ENCODE peak calls at places on chromosome 14, in eight cellular contexts. J, N, M, B, O, E, T and D are unnamed samples.

GRCh38 chr14:91327661-91328312 is 83.3 kb upstream of the GPR68 start:
- DNase-seq in B (no peak), M (no peak), N (no peak), T (no peak), J (no peak), O (no peak), E (no peak), D (no peak)

GRCh38 chr14:101215936-101216335 is 312.4 kb upstream of the RTL1 start:
- DNase-seq in M (no peak), O (no peak), B (no peak), T (no peak), N (peak), J (no peak), E (no peak), D (no peak)

GRCh38 chr14:59688224-59689170 is 111.9 kb upstream of the CCDC175 start:
- DNase-seq in N (no peak), O (no peak), B (peak), T (peak), M (no peak), E (no peak), J (peak), D (peak)

GRCh38 chr14:33669111-33669510 is 281.8 kb downstream of the EGLN3 start:
- DNase-seq in N (no peak), B (peak), M (no peak), T (no peak), J (no peak), E (no peak), O (no peak), D (peak)

GRCh38 chr14:59208224-59208814 is 19.9 kb downstream of the DAAM1 start:
- DNase-seq in J (peak), O (no peak), N (no peak), E (no peak), T (no peak), M (no peak), B (peak), D (peak)

GRCh38 chr14:101492716-101493115 is 68.6 kb upstream of the DIO3 start:
- DNase-seq in M (peak), E (no peak), B (no peak), T (no peak), O (no peak), N (peak), J (no peak), D (no peak)

GRCh38 chr14:60094306-60094897 is 2.7 kb downstream of the PCNX4 start:
- DNase-seq in M (no peak), O (no peak), T (no peak), N (no peak), B (peak), J (peak), E (no peak), D (peak)

GRCh38 chr14:102654298-102654697 is 61.8 kb downstream of the RCOR1 start:
- DNase-seq in E (no peak), B (no peak), J (no peak), O (no peak), N (no peak), M (no peak), T (no peak), D (no peak)

GRCh38 chr14:85409496-85410210 is 120.3 kb upstream of the FLRT2 start:
- DNase-seq in O (no peak), E (no peak), B (no peak), J (no peak), N (no peak), T (no peak), M (no peak), D (no peak)
- TF ChIP-seq CTCF in O (no peak), E (no peak), B (no peak), J (no peak), N (no peak), T (no peak), M (no peak), D (no peak)

GRCh38 chr14:105151131-105151837 is 17.3 kb downstream of the JAG2 start:
- DNase-seq in E (no peak), N (no peak), M (no peak), T (no peak), O (no peak), B (no peak), J (no peak), D (no peak)
- TF ChIP-seq CTCF in E (no peak), N (no peak), M (no peak), T (no peak), O (no peak), B (no peak), J (no peak), D (no peak)

GRCh38 chr14:103905861-103906456 is 22.3 kb upstream of the TDRD9 start:
- DNase-seq in E (no peak), N (no peak), M (no peak), J (no peak), T (no peak), B (no peak), O (no peak), D (no peak)
- TF ChIP-seq CTCF in E (peak), N (no peak), M (no peak), J (no peak), T (no peak), B (peak), O (no peak), D (peak)

GRCh38 chr14:65371784-65372183 is 40.7 kb upstream of the FUT8 start:
- DNase-seq in O (no peak), J (no peak), B (no peak), M (no peak), T (no peak), E (no peak), N (no peak), D (no peak)

GRCh38 chr14:65370890-65371289 is 41.6 kb upstream of the FUT8 start:
- DNase-seq in O (no peak), J (no peak), N (no peak), B (no peak), M (no peak), T (no peak), E (no peak), D (no peak)

GRCh38 chr14:65373011-65373670 is 39.4 kb upstream of the FUT8 start:
- DNase-seq in T (no peak), M (no peak), J (no peak), B (no peak), O (no peak), N (no peak), E (no peak), D (no peak)

GRCh38 chr14:65377576-65377975 is 35.0 kb upstream of the FUT8 start:
- DNase-seq in O (no peak), B (no peak), J (peak), E (no peak), T (no peak), M (no peak), N (no peak), D (peak)

DNA sequence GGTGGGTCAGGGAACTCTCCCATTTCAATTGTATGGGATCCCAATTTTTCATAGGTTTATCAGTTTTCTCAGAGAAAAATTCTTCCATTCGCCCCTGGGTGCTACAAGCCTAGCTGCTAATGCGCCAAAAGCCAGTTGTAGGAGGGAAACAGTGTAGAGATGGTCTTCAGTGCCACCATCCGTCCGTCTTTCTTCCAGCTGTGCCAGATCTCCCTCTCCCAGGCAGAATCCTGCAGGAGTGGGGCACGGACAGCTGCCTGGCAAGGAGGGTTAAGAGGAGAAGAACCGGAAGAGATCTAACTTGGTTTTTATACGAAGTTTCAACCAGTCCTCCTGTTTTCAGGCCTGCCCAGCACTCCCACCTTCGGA is 38.9 kb upstream of the FUT8 start:
- DNase-seq in M (no peak), N (no peak), E (no peak), T (no peak), J (no peak), B (no peak), O (no peak), D (no peak)
- TF ChIP-seq CTCF in M (no peak), N (no peak), E (no peak), T (no peak), J (no peak), B (no peak), O (peak), D (no peak)

DNA sequence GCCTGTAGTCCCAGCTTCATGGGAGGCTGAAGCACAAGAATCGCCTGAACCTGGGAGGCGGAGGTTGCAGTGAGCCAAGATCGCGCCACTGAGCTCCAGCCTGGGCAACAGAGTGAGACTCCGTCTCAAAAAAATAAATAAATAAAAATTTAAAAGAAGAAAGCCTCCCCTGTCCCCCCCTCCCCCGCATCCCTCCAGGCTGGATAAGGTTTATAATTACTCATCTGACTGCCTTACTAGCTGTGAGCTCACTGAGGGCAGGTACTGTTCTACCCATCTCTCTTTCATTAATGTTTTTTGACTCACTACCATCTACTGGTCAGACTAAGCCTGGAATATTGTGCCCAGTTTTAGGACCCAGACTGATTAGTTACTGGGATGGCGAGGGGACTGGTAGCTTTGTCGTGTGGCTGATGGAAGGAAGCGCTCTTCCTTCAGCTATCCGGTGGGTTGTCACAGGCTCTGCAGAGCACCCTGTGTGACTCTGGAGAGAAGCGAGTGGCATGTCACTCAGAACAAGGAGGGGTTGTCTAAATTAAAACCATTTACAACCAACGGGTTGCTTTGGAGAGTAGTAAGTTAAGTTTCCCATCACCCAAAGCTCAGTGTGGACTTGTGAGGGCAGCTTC is 16.9 kb downstream of the EVL start:
- DNase-seq in O (no peak), J (no peak), B (no peak), E (no peak), N (no peak), M (no peak), T (no peak), D (no peak)
- TF ChIP-seq CTCF in O (no peak), J (no peak), B (no peak), E (no peak), N (no peak), M (no peak), T (no peak), D (no peak)

DNA sequence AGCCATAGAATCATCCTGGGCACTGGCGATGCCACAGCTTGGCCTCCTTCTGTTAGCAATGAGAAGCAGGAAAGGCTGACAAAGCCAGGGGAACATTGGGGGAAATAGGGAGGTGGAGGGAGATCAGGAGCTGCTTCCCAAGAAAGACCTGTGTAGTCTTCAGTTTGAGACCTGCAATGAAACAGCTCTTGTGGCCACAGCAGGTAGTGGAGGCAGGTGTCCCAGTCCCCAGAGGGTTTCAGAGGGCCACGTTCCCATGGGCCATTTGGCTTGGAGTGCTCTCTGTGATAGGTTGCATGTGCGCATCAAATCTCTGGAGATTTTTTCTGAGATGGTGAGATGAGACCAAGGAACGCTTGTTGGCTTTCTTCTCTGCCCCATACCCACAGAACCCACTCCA is 14.4 kb upstream of the OR6S1 start:
- DNase-seq in E (no peak), J (no peak), O (no peak), N (no peak), T (no peak), M (no peak), B (no peak), D (no peak)
- TF ChIP-seq CTCF in E (no peak), J (no peak), O (no peak), N (no peak), T (no peak), M (no peak), B (no peak), D (no peak)

DNA sequence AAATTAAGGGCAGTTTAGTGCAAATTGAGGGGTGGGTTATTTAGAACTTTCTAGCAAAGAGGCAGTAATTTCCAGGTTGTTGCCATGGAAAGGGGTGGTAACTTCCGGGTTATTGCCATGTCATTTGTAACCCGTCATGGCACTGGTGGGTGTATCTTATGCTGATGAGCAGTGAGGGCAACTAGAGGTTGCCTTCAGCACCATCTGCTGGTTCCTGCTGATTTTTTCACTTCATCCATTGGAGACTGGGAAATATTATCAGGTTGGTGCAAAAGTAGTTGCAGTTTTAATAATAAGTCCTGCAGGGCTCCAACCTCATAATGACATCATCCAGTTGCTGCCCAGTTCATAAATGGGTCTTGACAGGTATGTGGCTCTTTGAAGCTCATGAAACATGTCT is 24.4 kb upstream of the SERPINA4 start:
- DNase-seq in N (no peak), O (no peak), J (no peak), T (no peak), E (no peak), B (peak), M (no peak), D (peak)
- TF ChIP-seq CTCF in N (no peak), O (peak), J (no peak), T (no peak), E (peak), B (no peak), M (no peak), D (no peak)

DNA sequence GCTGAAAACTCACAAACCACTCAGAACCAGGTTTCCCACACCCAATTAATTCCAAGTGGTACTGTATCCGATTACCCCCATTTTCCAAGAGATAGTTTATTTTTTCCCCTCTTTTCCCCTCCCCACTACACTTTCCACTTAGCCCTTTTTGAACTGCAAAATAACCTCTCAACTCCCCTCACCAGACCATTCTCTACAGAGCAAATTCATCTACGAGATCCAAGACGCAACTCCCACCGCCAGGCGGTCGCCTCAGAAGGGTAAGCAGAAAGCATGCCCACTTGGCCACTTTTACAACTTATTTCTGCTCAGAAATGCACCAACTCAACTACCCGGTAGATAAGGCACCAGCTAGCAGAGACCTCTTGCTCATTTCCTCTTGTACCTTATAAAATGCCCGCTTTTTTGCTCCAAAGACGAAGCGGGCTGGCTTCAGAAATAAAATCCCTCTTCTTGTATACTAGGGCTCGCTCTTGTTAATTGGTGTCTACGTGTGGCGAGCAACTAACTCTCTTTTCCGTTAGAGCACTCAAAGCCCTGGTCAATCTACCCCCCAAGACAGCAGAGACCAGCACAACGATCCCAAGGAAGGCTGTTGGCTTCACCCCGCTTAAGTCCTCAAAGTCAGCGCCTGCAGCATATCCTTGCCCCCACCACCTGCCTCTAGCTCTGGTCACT is 910 bp upstream of the SRP54 start:
- DNase-seq in N (no peak), M (peak), E (no peak), B (no peak), O (no peak), T (peak), J (peak), D (peak)
- TF ChIP-seq CTCF in N (no peak), M (no peak), E (peak), B (peak), O (peak), T (peak), J (peak), D (peak)